ENCODE peak calls at places on chromosomes 16 and 17, in ten cellular contexts. W, I, K, L, Q, C, Z, H, D and G are unnamed samples.

GRCh38 chr17:39225974-39226683 is 384 bp upstream of the STAC2 start:
- DNase-seq in W (no peak), I (peak; percentile 36), K (peak; percentile 63), L (peak; percentile 81), Q (peak; percentile 40), C (peak; percentile 38), Z (no peak), H (peak; percentile 80), D (no peak), G (no peak)

GRCh38 chr16:87160218-87160617 is 157.0 kb downstream of the C16orf95 start:
- DNase-seq in W (no peak), I (no peak), K (no peak), L (no peak), Q (no peak), C (peak; percentile 19), Z (no peak), H (no peak), D (no peak), G (no peak)

GRCh38 chr17:62601438-62601837 is 26.0 kb upstream of the MRC2 start:
- DNase-seq in W (no peak), I (no peak), K (no peak), L (peak; percentile 38), Q (peak; percentile 53), C (no peak), Z (no peak), H (no peak), D (no peak), G (no peak)

GRCh38 chr17:76421054-76421427 is 31.9 kb downstream of the UBE2O start:
- DNase-seq in W (no peak), I (no peak), K (no peak), L (peak; percentile 49), Q (peak; percentile 10), C (no peak), Z (no peak), H (no peak), D (no peak), G (no peak)

GRCh38 chr17:76501018-76501826 is at the start of gene RHBDF2:
- DNase-seq in W (peak; percentile 95), I (peak; percentile 55), K (peak; percentile 89), L (peak; percentile 92), Q (peak; percentile 70), C (peak; percentile 96), Z (peak; percentile 99), H (peak; percentile 85), D (no peak), G (peak; percentile 97)

GRCh38 chr16:73124097-73124652 is 76.2 kb upstream of the ZFHX3 start:
- DNase-seq in W (no peak), I (no peak), K (no peak), L (no peak), Q (peak; percentile 32), C (no peak), Z (no peak), H (peak; percentile 33), D (no peak), G (no peak)

GRCh38 chr17:32350662-32351418 is 883 bp downstream of the ZNF207 start:
- DNase-seq in W (no peak), I (no peak), K (no peak), L (peak; percentile 58), Q (peak; percentile 82), C (peak; percentile 45), Z (no peak), H (peak; percentile 49), D (no peak), G (peak; percentile 40)

GRCh38 chr16:47732806-47733150 is 271.6 kb downstream of the PHKB start:
- DNase-seq in W (no peak), I (no peak), K (no peak), L (peak; percentile 73), Q (peak; percentile 91), C (no peak), Z (no peak), H (peak; percentile 79), D (peak; percentile 72), G (no peak)

GRCh38 chr17:41340934-41341861 is 9.4 kb downstream of the KRT33A start:
- DNase-seq in W (no peak), I (no peak), K (no peak), L (no peak), Q (no peak), C (no peak), Z (no peak), H (no peak), D (no peak), G (no peak)

GRCh38 chr17:1360975-1361374 is 39.0 kb downstream of the YWHAE start:
- DNase-seq in W (no peak), I (no peak), K (no peak), L (no peak), Q (no peak), C (no peak), Z (no peak), H (no peak), D (no peak), G (no peak)

GRCh38 chr17:73365203-73365933 is 53.6 kb upstream of the CDC42EP4 start:
- DNase-seq in W (no peak), I (no peak), K (no peak), L (no peak), Q (no peak), C (no peak), Z (no peak), H (no peak), D (no peak), G (no peak)

GRCh38 chr17:27882162-27882840 is 10.9 kb downstream of the LYRM9 start:
- DNase-seq in W (no peak), I (no peak), K (no peak), L (no peak), Q (no peak), C (no peak), Z (no peak), H (no peak), D (no peak), G (no peak)